ENCODE peak calls at places on chromosomes 11 and 22, in eight cellular contexts. One of them, this sample, is unnamed.
A peak's percentile ranks its signal among the peaks of the same experiment; 100 is the strongest.

GRCh38 chr11:17753153-17753552 is 18.6 kb downstream of the KCNC1 start:
- ATAC-seq in SK-N-SH treated with all-trans-retinoic acid at 6 μM for 48 hours: no peak
- ATAC-seq in activated naive CD8-positive, alpha-beta T cell treated with anti-CD3 and anti-CD28 coated beads, Interleukin-2, amount 50 U/mL, for 24 hours: no peak
- ATAC-seq in natural killer cell: no peak
- ATAC-seq in esophagus mucosa: no peak
- ATAC-seq in left cardiac atrium: no peak
- ATAC-seq in Right ventricle myocardium superior: no peak
- ATAC-seq in mucosa of descending colon: no peak
- ATAC-seq in this sample: no peak

GRCh38 chr11:11501546-11502274 is 120.1 kb downstream of the GALNT18 start:
- ATAC-seq in left cardiac atrium: peak; percentile 67
- ATAC-seq in natural killer cell: no peak
- ATAC-seq in Right ventricle myocardium superior: peak; percentile 27
- ATAC-seq in mucosa of descending colon: peak; percentile 78
- ATAC-seq in SK-N-SH treated with all-trans-retinoic acid at 6 μM for 48 hours: no peak
- ATAC-seq in esophagus mucosa: peak; percentile 76
- ATAC-seq in activated naive CD8-positive, alpha-beta T cell treated with anti-CD3 and anti-CD28 coated beads, Interleukin-2, amount 50 U/mL, for 24 hours: no peak
- ATAC-seq in this sample: no peak

GRCh38 chr11:72683782-72684200 is 9.6 kb upstream of the PDE2A start:
- ATAC-seq in SK-N-SH treated with all-trans-retinoic acid at 6 μM for 48 hours: peak; percentile 81
- ATAC-seq in activated naive CD8-positive, alpha-beta T cell treated with anti-CD3 and anti-CD28 coated beads, Interleukin-2, amount 50 U/mL, for 24 hours: peak; percentile 36
- ATAC-seq in left cardiac atrium: peak; percentile 47
- ATAC-seq in esophagus mucosa: peak; percentile 61
- ATAC-seq in Right ventricle myocardium superior: peak; percentile 58
- ATAC-seq in mucosa of descending colon: peak; percentile 68
- ATAC-seq in natural killer cell: peak; percentile 74
- ATAC-seq in this sample: peak; percentile 69

GRCh38 chr22:39937881-39938280 is 22.3 kb upstream of the TMA7B start:
- ATAC-seq in activated naive CD8-positive, alpha-beta T cell treated with anti-CD3 and anti-CD28 coated beads, Interleukin-2, amount 50 U/mL, for 24 hours: no peak
- ATAC-seq in SK-N-SH treated with all-trans-retinoic acid at 6 μM for 48 hours: no peak
- ATAC-seq in natural killer cell: no peak
- ATAC-seq in left cardiac atrium: no peak
- ATAC-seq in mucosa of descending colon: peak; percentile 39
- ATAC-seq in esophagus mucosa: no peak
- ATAC-seq in Right ventricle myocardium superior: no peak
- ATAC-seq in this sample: no peak

GRCh38 chr11:126337472-126338241 is 17.8 kb upstream of the ST3GAL4 start:
- ATAC-seq in mucosa of descending colon: no peak
- ATAC-seq in SK-N-SH treated with all-trans-retinoic acid at 6 μM for 48 hours: no peak
- ATAC-seq in Right ventricle myocardium superior: no peak
- ATAC-seq in natural killer cell: no peak
- ATAC-seq in left cardiac atrium: no peak
- ATAC-seq in esophagus mucosa: no peak
- ATAC-seq in activated naive CD8-positive, alpha-beta T cell treated with anti-CD3 and anti-CD28 coated beads, Interleukin-2, amount 50 U/mL, for 24 hours: no peak
- ATAC-seq in this sample: no peak

GRCh38 chr11:27699926-27700350 is 317 bp downstream of the BDNF start:
- ATAC-seq in activated naive CD8-positive, alpha-beta T cell treated with anti-CD3 and anti-CD28 coated beads, Interleukin-2, amount 50 U/mL, for 24 hours: no peak
- ATAC-seq in natural killer cell: no peak
- ATAC-seq in left cardiac atrium: peak; percentile 5
- ATAC-seq in SK-N-SH treated with all-trans-retinoic acid at 6 μM for 48 hours: no peak
- ATAC-seq in Right ventricle myocardium superior: no peak
- ATAC-seq in esophagus mucosa: no peak
- ATAC-seq in mucosa of descending colon: no peak
- ATAC-seq in this sample: no peak

GRCh38 chr11:1771700-1772099 is 8.0 kb upstream of the CTSD start:
- ATAC-seq in natural killer cell: no peak
- ATAC-seq in esophagus mucosa: peak; percentile 16
- ATAC-seq in SK-N-SH treated with all-trans-retinoic acid at 6 μM for 48 hours: no peak
- ATAC-seq in activated naive CD8-positive, alpha-beta T cell treated with anti-CD3 and anti-CD28 coated beads, Interleukin-2, amount 50 U/mL, for 24 hours: no peak
- ATAC-seq in left cardiac atrium: peak; percentile 50
- ATAC-seq in Right ventricle myocardium superior: peak; percentile 39
- ATAC-seq in mucosa of descending colon: no peak
- ATAC-seq in this sample: no peak

GRCh38 chr22:38762607-38763006 is 6.8 kb upstream of the SUN2 start:
- ATAC-seq in activated naive CD8-positive, alpha-beta T cell treated with anti-CD3 and anti-CD28 coated beads, Interleukin-2, amount 50 U/mL, for 24 hours: no peak
- ATAC-seq in Right ventricle myocardium superior: no peak
- ATAC-seq in SK-N-SH treated with all-trans-retinoic acid at 6 μM for 48 hours: no peak
- ATAC-seq in left cardiac atrium: no peak
- ATAC-seq in mucosa of descending colon: no peak
- ATAC-seq in esophagus mucosa: no peak
- ATAC-seq in natural killer cell: no peak
- ATAC-seq in this sample: no peak

GRCh38 chr22:37010174-37010573 is 9.1 kb downstream of the TST start:
- ATAC-seq in mucosa of descending colon: no peak
- ATAC-seq in esophagus mucosa: no peak
- ATAC-seq in activated naive CD8-positive, alpha-beta T cell treated with anti-CD3 and anti-CD28 coated beads, Interleukin-2, amount 50 U/mL, for 24 hours: no peak
- ATAC-seq in Right ventricle myocardium superior: no peak
- ATAC-seq in natural killer cell: no peak
- ATAC-seq in SK-N-SH treated with all-trans-retinoic acid at 6 μM for 48 hours: no peak
- ATAC-seq in left cardiac atrium: no peak
- ATAC-seq in this sample: no peak

GRCh38 chr11:85540635-85541034 is 86.5 kb downstream of the DLG2 start:
- ATAC-seq in left cardiac atrium: peak; percentile 34
- ATAC-seq in Right ventricle myocardium superior: peak; percentile 25
- ATAC-seq in esophagus mucosa: no peak
- ATAC-seq in activated naive CD8-positive, alpha-beta T cell treated with anti-CD3 and anti-CD28 coated beads, Interleukin-2, amount 50 U/mL, for 24 hours: no peak
- ATAC-seq in SK-N-SH treated with all-trans-retinoic acid at 6 μM for 48 hours: no peak
- ATAC-seq in mucosa of descending colon: no peak
- ATAC-seq in natural killer cell: no peak
- ATAC-seq in this sample: no peak

GRCh38 chr22:20809538-20810185 is 35.7 kb downstream of the SERPIND1 start:
- ATAC-seq in activated naive CD8-positive, alpha-beta T cell treated with anti-CD3 and anti-CD28 coated beads, Interleukin-2, amount 50 U/mL, for 24 hours: no peak
- ATAC-seq in mucosa of descending colon: no peak
- ATAC-seq in Right ventricle myocardium superior: no peak
- ATAC-seq in left cardiac atrium: no peak
- ATAC-seq in natural killer cell: no peak
- ATAC-seq in esophagus mucosa: no peak
- ATAC-seq in SK-N-SH treated with all-trans-retinoic acid at 6 μM for 48 hours: no peak
- ATAC-seq in this sample: no peak

GRCh38 chr11:569273-569885 is 6.9 kb upstream of the PHRF1 start:
- ATAC-seq in activated naive CD8-positive, alpha-beta T cell treated with anti-CD3 and anti-CD28 coated beads, Interleukin-2, amount 50 U/mL, for 24 hours: no peak
- ATAC-seq in Right ventricle myocardium superior: peak; percentile 56
- ATAC-seq in left cardiac atrium: peak; percentile 8
- ATAC-seq in natural killer cell: no peak
- ATAC-seq in mucosa of descending colon: no peak
- ATAC-seq in esophagus mucosa: no peak
- ATAC-seq in SK-N-SH treated with all-trans-retinoic acid at 6 μM for 48 hours: no peak
- ATAC-seq in this sample: no peak

GRCh38 chr11:20023082-20023426 is 137.2 kb downstream of the DBX1 start:
- ATAC-seq in natural killer cell: no peak
- ATAC-seq in mucosa of descending colon: no peak
- ATAC-seq in activated naive CD8-positive, alpha-beta T cell treated with anti-CD3 and anti-CD28 coated beads, Interleukin-2, amount 50 U/mL, for 24 hours: no peak
- ATAC-seq in Right ventricle myocardium superior: peak; percentile 32
- ATAC-seq in SK-N-SH treated with all-trans-retinoic acid at 6 μM for 48 hours: peak; percentile 6
- ATAC-seq in left cardiac atrium: no peak
- ATAC-seq in esophagus mucosa: no peak
- ATAC-seq in this sample: no peak

GRCh38 chr11:27473017-27473406 is 422 bp upstream of the LGR4 start:
- ATAC-seq in left cardiac atrium: no peak
- ATAC-seq in mucosa of descending colon: peak; percentile 17
- ATAC-seq in activated naive CD8-positive, alpha-beta T cell treated with anti-CD3 and anti-CD28 coated beads, Interleukin-2, amount 50 U/mL, for 24 hours: no peak
- ATAC-seq in esophagus mucosa: no peak
- ATAC-seq in Right ventricle myocardium superior: peak; percentile 14
- ATAC-seq in SK-N-SH treated with all-trans-retinoic acid at 6 μM for 48 hours: no peak
- ATAC-seq in natural killer cell: no peak
- ATAC-seq in this sample: no peak

GRCh38 chr22:19814428-19814827 is 40.2 kb downstream of the GNB1L start:
- ATAC-seq in natural killer cell: no peak
- ATAC-seq in esophagus mucosa: no peak
- ATAC-seq in Right ventricle myocardium superior: no peak
- ATAC-seq in left cardiac atrium: no peak
- ATAC-seq in mucosa of descending colon: no peak
- ATAC-seq in SK-N-SH treated with all-trans-retinoic acid at 6 μM for 48 hours: no peak
- ATAC-seq in activated naive CD8-positive, alpha-beta T cell treated with anti-CD3 and anti-CD28 coated beads, Interleukin-2, amount 50 U/mL, for 24 hours: no peak
- ATAC-seq in this sample: no peak

GRCh38 chr22:23574877-23575276 is 5.2 kb downstream of the IGLL1 start:
- ATAC-seq in Right ventricle myocardium superior: no peak
- ATAC-seq in natural killer cell: no peak
- ATAC-seq in esophagus mucosa: peak; percentile 27
- ATAC-seq in activated naive CD8-positive, alpha-beta T cell treated with anti-CD3 and anti-CD28 coated beads, Interleukin-2, amount 50 U/mL, for 24 hours: no peak
- ATAC-seq in mucosa of descending colon: no peak
- ATAC-seq in SK-N-SH treated with all-trans-retinoic acid at 6 μM for 48 hours: no peak
- ATAC-seq in left cardiac atrium: no peak
- ATAC-seq in this sample: no peak

GRCh38 chr11:45765836-45766235 is 39.1 kb upstream of the SLC35C1 start:
- ATAC-seq in Right ventricle myocardium superior: no peak
- ATAC-seq in mucosa of descending colon: no peak
- ATAC-seq in SK-N-SH treated with all-trans-retinoic acid at 6 μM for 48 hours: no peak
- ATAC-seq in natural killer cell: no peak
- ATAC-seq in left cardiac atrium: no peak
- ATAC-seq in activated naive CD8-positive, alpha-beta T cell treated with anti-CD3 and anti-CD28 coated beads, Interleukin-2, amount 50 U/mL, for 24 hours: no peak
- ATAC-seq in esophagus mucosa: no peak
- ATAC-seq in this sample: no peak

GRCh38 chr11:45662665-45663485 is 2.5 kb downstream of the CHST1 start:
- ATAC-seq in natural killer cell: no peak
- ATAC-seq in Right ventricle myocardium superior: no peak
- ATAC-seq in mucosa of descending colon: no peak
- ATAC-seq in activated naive CD8-positive, alpha-beta T cell treated with anti-CD3 and anti-CD28 coated beads, Interleukin-2, amount 50 U/mL, for 24 hours: peak; percentile 65
- ATAC-seq in SK-N-SH treated with all-trans-retinoic acid at 6 μM for 48 hours: peak; percentile 78
- ATAC-seq in left cardiac atrium: no peak
- ATAC-seq in esophagus mucosa: no peak
- ATAC-seq in this sample: peak; percentile 14

GRCh38 chr11:114883472-114883871 is 205.1 kb downstream of the NXPE2 start:
- ATAC-seq in mucosa of descending colon: no peak
- ATAC-seq in natural killer cell: no peak
- ATAC-seq in SK-N-SH treated with all-trans-retinoic acid at 6 μM for 48 hours: no peak
- ATAC-seq in Right ventricle myocardium superior: peak; percentile 81
- ATAC-seq in left cardiac atrium: peak; percentile 50
- ATAC-seq in activated naive CD8-positive, alpha-beta T cell treated with anti-CD3 and anti-CD28 coated beads, Interleukin-2, amount 50 U/mL, for 24 hours: no peak
- ATAC-seq in esophagus mucosa: no peak
- ATAC-seq in this sample: no peak

GRCh38 chr11:32137263-32137662 is 46.4 kb downstream of the RCN1 start:
- ATAC-seq in mucosa of descending colon: no peak
- ATAC-seq in left cardiac atrium: no peak
- ATAC-seq in activated naive CD8-positive, alpha-beta T cell treated with anti-CD3 and anti-CD28 coated beads, Interleukin-2, amount 50 U/mL, for 24 hours: no peak
- ATAC-seq in SK-N-SH treated with all-trans-retinoic acid at 6 μM for 48 hours: peak; percentile 94
- ATAC-seq in esophagus mucosa: no peak
- ATAC-seq in natural killer cell: no peak
- ATAC-seq in Right ventricle myocardium superior: no peak
- ATAC-seq in this sample: no peak

GRCh38 chr22:35769974-35770373 is 52.3 kb downstream of the APOL5 start:
- ATAC-seq in activated naive CD8-positive, alpha-beta T cell treated with anti-CD3 and anti-CD28 coated beads, Interleukin-2, amount 50 U/mL, for 24 hours: no peak
- ATAC-seq in SK-N-SH treated with all-trans-retinoic acid at 6 μM for 48 hours: no peak
- ATAC-seq in Right ventricle myocardium superior: no peak
- ATAC-seq in natural killer cell: no peak
- ATAC-seq in mucosa of descending colon: no peak
- ATAC-seq in left cardiac atrium: no peak
- ATAC-seq in esophagus mucosa: no peak
- ATAC-seq in this sample: no peak

GRCh38 chr11:15884131-15884530 is 472.2 kb downstream of the SOX6 start:
- ATAC-seq in activated naive CD8-positive, alpha-beta T cell treated with anti-CD3 and anti-CD28 coated beads, Interleukin-2, amount 50 U/mL, for 24 hours: no peak
- ATAC-seq in esophagus mucosa: no peak
- ATAC-seq in left cardiac atrium: no peak
- ATAC-seq in mucosa of descending colon: no peak
- ATAC-seq in natural killer cell: no peak
- ATAC-seq in Right ventricle myocardium superior: no peak
- ATAC-seq in SK-N-SH treated with all-trans-retinoic acid at 6 μM for 48 hours: no peak
- ATAC-seq in this sample: no peak

GRCh38 chr22:23383491-23384450 is 196.3 kb downstream of the IGLL1 start:
- ATAC-seq in esophagus mucosa: no peak
- ATAC-seq in natural killer cell: no peak
- ATAC-seq in Right ventricle myocardium superior: no peak
- ATAC-seq in mucosa of descending colon: no peak
- ATAC-seq in SK-N-SH treated with all-trans-retinoic acid at 6 μM for 48 hours: no peak
- ATAC-seq in activated naive CD8-positive, alpha-beta T cell treated with anti-CD3 and anti-CD28 coated beads, Interleukin-2, amount 50 U/mL, for 24 hours: no peak
- ATAC-seq in left cardiac atrium: peak; percentile 41
- ATAC-seq in this sample: no peak

GRCh38 chr11:78415338-78415737 is 2.3 kb downstream of the GAB2 start:
- ATAC-seq in SK-N-SH treated with all-trans-retinoic acid at 6 μM for 48 hours: no peak
- ATAC-seq in esophagus mucosa: no peak
- ATAC-seq in left cardiac atrium: no peak
- ATAC-seq in Right ventricle myocardium superior: no peak
- ATAC-seq in activated naive CD8-positive, alpha-beta T cell treated with anti-CD3 and anti-CD28 coated beads, Interleukin-2, amount 50 U/mL, for 24 hours: no peak
- ATAC-seq in natural killer cell: no peak
- ATAC-seq in mucosa of descending colon: no peak
- ATAC-seq in this sample: no peak

GRCh38 chr11:129280027-129280811 is 88.1 kb upstream of the ARHGAP32 start:
- ATAC-seq in SK-N-SH treated with all-trans-retinoic acid at 6 μM for 48 hours: peak; percentile 29
- ATAC-seq in mucosa of descending colon: no peak
- ATAC-seq in activated naive CD8-positive, alpha-beta T cell treated with anti-CD3 and anti-CD28 coated beads, Interleukin-2, amount 50 U/mL, for 24 hours: peak; percentile 77
- ATAC-seq in Right ventricle myocardium superior: no peak
- ATAC-seq in natural killer cell: no peak
- ATAC-seq in left cardiac atrium: no peak
- ATAC-seq in esophagus mucosa: no peak
- ATAC-seq in this sample: peak; percentile 63

GRCh38 chr11:10693509-10694071 is at the start of gene IRAG1:
- ATAC-seq in left cardiac atrium: peak; percentile 88
- ATAC-seq in Right ventricle myocardium superior: peak; percentile 78
- ATAC-seq in esophagus mucosa: peak; percentile 18
- ATAC-seq in mucosa of descending colon: peak; percentile 62
- ATAC-seq in activated naive CD8-positive, alpha-beta T cell treated with anti-CD3 and anti-CD28 coated beads, Interleukin-2, amount 50 U/mL, for 24 hours: no peak
- ATAC-seq in SK-N-SH treated with all-trans-retinoic acid at 6 μM for 48 hours: peak; percentile 41
- ATAC-seq in natural killer cell: no peak
- ATAC-seq in this sample: no peak

GRCh38 chr11:130076774-130077481 is 7.2 kb downstream of the APLP2 start:
- ATAC-seq in esophagus mucosa: no peak
- ATAC-seq in SK-N-SH treated with all-trans-retinoic acid at 6 μM for 48 hours: peak; percentile 51
- ATAC-seq in mucosa of descending colon: no peak
- ATAC-seq in left cardiac atrium: no peak
- ATAC-seq in activated naive CD8-positive, alpha-beta T cell treated with anti-CD3 and anti-CD28 coated beads, Interleukin-2, amount 50 U/mL, for 24 hours: no peak
- ATAC-seq in Right ventricle myocardium superior: no peak
- ATAC-seq in natural killer cell: no peak
- ATAC-seq in this sample: no peak

GRCh38 chr11:73107597-73107996 is 34.5 kb downstream of the FCHSD2 start:
- ATAC-seq in natural killer cell: no peak
- ATAC-seq in left cardiac atrium: no peak
- ATAC-seq in activated naive CD8-positive, alpha-beta T cell treated with anti-CD3 and anti-CD28 coated beads, Interleukin-2, amount 50 U/mL, for 24 hours: no peak
- ATAC-seq in mucosa of descending colon: no peak
- ATAC-seq in SK-N-SH treated with all-trans-retinoic acid at 6 μM for 48 hours: no peak
- ATAC-seq in esophagus mucosa: no peak
- ATAC-seq in Right ventricle myocardium superior: no peak
- ATAC-seq in this sample: no peak

GRCh38 chr11:73271936-73272679 is at the start of gene P2RY6:
- ATAC-seq in mucosa of descending colon: peak; percentile 44
- ATAC-seq in left cardiac atrium: peak; percentile 38
- ATAC-seq in natural killer cell: peak; percentile 35
- ATAC-seq in SK-N-SH treated with all-trans-retinoic acid at 6 μM for 48 hours: peak; percentile 63
- ATAC-seq in esophagus mucosa: peak; percentile 68
- ATAC-seq in Right ventricle myocardium superior: peak; percentile 59
- ATAC-seq in activated naive CD8-positive, alpha-beta T cell treated with anti-CD3 and anti-CD28 coated beads, Interleukin-2, amount 50 U/mL, for 24 hours: no peak
- ATAC-seq in this sample: peak; percentile 9

GRCh38 chr11:94417386-94417987 is 16.3 kb upstream of the GPR83 start:
- ATAC-seq in natural killer cell: no peak
- ATAC-seq in mucosa of descending colon: no peak
- ATAC-seq in Right ventricle myocardium superior: peak; percentile 65
- ATAC-seq in esophagus mucosa: peak; percentile 23
- ATAC-seq in left cardiac atrium: peak; percentile 38
- ATAC-seq in SK-N-SH treated with all-trans-retinoic acid at 6 μM for 48 hours: peak; percentile 89
- ATAC-seq in activated naive CD8-positive, alpha-beta T cell treated with anti-CD3 and anti-CD28 coated beads, Interleukin-2, amount 50 U/mL, for 24 hours: no peak
- ATAC-seq in this sample: no peak

GRCh38 chr22:33270596-33270995 is 212.4 kb upstream of the SYN3 start:
- ATAC-seq in left cardiac atrium: no peak
- ATAC-seq in natural killer cell: no peak
- ATAC-seq in Right ventricle myocardium superior: no peak
- ATAC-seq in esophagus mucosa: no peak
- ATAC-seq in activated naive CD8-positive, alpha-beta T cell treated with anti-CD3 and anti-CD28 coated beads, Interleukin-2, amount 50 U/mL, for 24 hours: no peak
- ATAC-seq in mucosa of descending colon: no peak
- ATAC-seq in SK-N-SH treated with all-trans-retinoic acid at 6 μM for 48 hours: no peak
- ATAC-seq in this sample: no peak

GRCh38 chr11:68880851-68881250 is 22.8 kb downstream of the MRPL21 start:
- ATAC-seq in activated naive CD8-positive, alpha-beta T cell treated with anti-CD3 and anti-CD28 coated beads, Interleukin-2, amount 50 U/mL, for 24 hours: no peak
- ATAC-seq in esophagus mucosa: no peak
- ATAC-seq in natural killer cell: no peak
- ATAC-seq in SK-N-SH treated with all-trans-retinoic acid at 6 μM for 48 hours: no peak
- ATAC-seq in left cardiac atrium: no peak
- ATAC-seq in Right ventricle myocardium superior: no peak
- ATAC-seq in mucosa of descending colon: no peak
- ATAC-seq in this sample: no peak

GRCh38 chr11:7638710-7639642 is 34.3 kb downstream of the CYB5R2 start:
- ATAC-seq in SK-N-SH treated with all-trans-retinoic acid at 6 μM for 48 hours: no peak
- ATAC-seq in natural killer cell: no peak
- ATAC-seq in Right ventricle myocardium superior: peak; percentile 75
- ATAC-seq in mucosa of descending colon: peak; percentile 78
- ATAC-seq in esophagus mucosa: no peak
- ATAC-seq in activated naive CD8-positive, alpha-beta T cell treated with anti-CD3 and anti-CD28 coated beads, Interleukin-2, amount 50 U/mL, for 24 hours: no peak
- ATAC-seq in left cardiac atrium: no peak
- ATAC-seq in this sample: no peak

GRCh38 chr11:116072776-116073175 is 568.6 kb upstream of the CADM1 start:
- ATAC-seq in SK-N-SH treated with all-trans-retinoic acid at 6 μM for 48 hours: no peak
- ATAC-seq in esophagus mucosa: no peak
- ATAC-seq in natural killer cell: no peak
- ATAC-seq in Right ventricle myocardium superior: no peak
- ATAC-seq in activated naive CD8-positive, alpha-beta T cell treated with anti-CD3 and anti-CD28 coated beads, Interleukin-2, amount 50 U/mL, for 24 hours: no peak
- ATAC-seq in mucosa of descending colon: no peak
- ATAC-seq in left cardiac atrium: no peak
- ATAC-seq in this sample: no peak

This sample was measured in activated CD4-positive, CD25-positive, alpha-beta regulatory T cell treated with anti-CD3 and anti-CD28 coated beads, Interleukin-2, amount 50 U/mL, for 24 hours.